ENCODE peak calls at places on chromosomes 16 and 17, in seven cellular contexts. A is AG09309, R is kidney epithelial cell, L is endothelial cell, I is dorsolateral prefrontal cortex, W is OCI-LY7, Z is IMR-90. M is an unnamed sample.

GRCh38 chr16:2056681-2057407 is 9.1 kb downstream of the TSC2 start:
- DNase-seq in A (no peak), R (no peak), L (no peak), I (no peak), W (no peak), Z (no peak), M (no peak)

GRCh38 chr17:32298298-32298697 is 32.7 kb downstream of the RHBDL3 start:
- DNase-seq in A (no peak), R (no peak), L (no peak), I (no peak), W (no peak), Z (no peak), M (no peak)

GRCh38 chr16:28863929-28864886 is 565 bp downstream of the SH2B1 start:
- DNase-seq in A (no peak), R (no peak), L (peak), I (no peak), W (no peak), Z (peak), M (no peak)

GRCh38 chr16:18069683-18070082 is 266.9 kb downstream of the NPIPA8 start:
- DNase-seq in A (no peak), R (no peak), L (no peak), I (no peak), W (no peak), Z (no peak), M (no peak)

GRCh38 chr17:74305865-74306654 is 20.0 kb upstream of the KIF19 start:
- DNase-seq in A (no peak), R (no peak), L (peak), I (no peak), W (no peak), Z (no peak), M (no peak)

GRCh38 chr17:56608941-56609340 is 15.4 kb downstream of the NOG start:
- DNase-seq in A (no peak), R (no peak), L (no peak), I (no peak), W (no peak), Z (no peak), M (no peak)

GRCh38 chr17:36641877-36642845 is 40.8 kb downstream of the MRM1 start:
- DNase-seq in A (no peak), R (no peak), L (no peak), I (no peak), W (no peak), Z (no peak), M (peak)

GRCh38 chr16:66460703-66461102 is 33.6 kb downstream of the BEAN1 start:
- DNase-seq in A (no peak), R (no peak), L (no peak), I (no peak), W (no peak), Z (no peak), M (no peak)

GRCh38 chr17:77645441-77646430 is 312.8 kb upstream of the TNRC6C start:
- DNase-seq in A (peak), R (no peak), L (peak), I (no peak), W (no peak), Z (no peak), M (no peak)

GRCh38 chr17:8807070-8807550 is 7.9 kb upstream of the MFSD6L start:
- DNase-seq in A (no peak), R (no peak), L (no peak), I (no peak), W (peak), Z (no peak), M (no peak)

GRCh38 chr17:9259419-9259818 is 238.1 kb downstream of the NTN1 start:
- DNase-seq in A (no peak), R (no peak), L (no peak), I (no peak), W (no peak), Z (no peak), M (no peak)

GRCh38 chr17:8985054-8985701 is 19.7 kb upstream of the PIK3R5 start:
- DNase-seq in A (no peak), R (no peak), L (no peak), I (no peak), W (peak), Z (no peak), M (no peak)

GRCh38 chr17:66764559-66764958 is 70.4 kb upstream of the CACNG5 start:
- DNase-seq in A (no peak), R (no peak), L (no peak), I (no peak), W (no peak), Z (no peak), M (no peak)

GRCh38 chr16:76926595-76926994 is 264.4 kb upstream of the MON1B start:
- DNase-seq in A (no peak), R (no peak), L (no peak), I (no peak), W (no peak), Z (no peak), M (no peak)

GRCh38 chr17:79699386-79700036 is 31.2 kb upstream of the ENPP7 start:
- DNase-seq in A (no peak), R (no peak), L (no peak), I (no peak), W (no peak), Z (no peak), M (no peak)

GRCh38 chr17:2049333-2050245 is 5.3 kb upstream of the HIC1 start:
- DNase-seq in A (no peak), R (no peak), L (peak), I (peak), W (peak), Z (peak), M (peak)

GRCh38 chr17:19338031-19338990 is 24.2 kb downstream of the B9D1 start:
- DNase-seq in A (no peak), R (no peak), L (peak), I (no peak), W (peak), Z (peak), M (peak)

GRCh38 chr17:56945938-56946337 is 14.9 kb downstream of the COIL start:
- DNase-seq in A (no peak), R (no peak), L (no peak), I (no peak), W (no peak), Z (no peak), M (no peak)

GRCh38 chr16:11675561-11676511 is 7.6 kb downstream of the SNN start:
- DNase-seq in A (no peak), R (no peak), L (no peak), I (no peak), W (no peak), Z (peak), M (no peak)

GRCh38 chr16:56558024-56558747 is 6.7 kb upstream of the MT4 start:
- DNase-seq in A (peak), R (peak), L (no peak), I (peak), W (no peak), Z (peak), M (no peak)

GRCh38 chr17:81171941-81172340 is 5.9 kb upstream of the AATK start:
- DNase-seq in A (no peak), R (no peak), L (no peak), I (no peak), W (no peak), Z (peak), M (no peak)

GRCh38 chr17:64008346-64008745 is 10.2 kb downstream of the PRR29 start:
- DNase-seq in A (no peak), R (no peak), L (no peak), I (no peak), W (no peak), Z (no peak), M (no peak)

GRCh38 chr16:80804451-80805383 is at the start of gene CDYL2:
- DNase-seq in A (no peak), R (no peak), L (no peak), I (no peak), W (peak), Z (peak), M (peak)

GRCh38 chr17:66807182-66807581 is 27.7 kb upstream of the CACNG5 start:
- DNase-seq in A (no peak), R (no peak), L (no peak), I (no peak), W (no peak), Z (no peak), M (no peak)

GRCh38 chr17:35901776-35902175 is 21.6 kb upstream of the CCL5 start:
- DNase-seq in A (no peak), R (no peak), L (no peak), I (no peak), W (no peak), Z (no peak), M (no peak)

DNA sequence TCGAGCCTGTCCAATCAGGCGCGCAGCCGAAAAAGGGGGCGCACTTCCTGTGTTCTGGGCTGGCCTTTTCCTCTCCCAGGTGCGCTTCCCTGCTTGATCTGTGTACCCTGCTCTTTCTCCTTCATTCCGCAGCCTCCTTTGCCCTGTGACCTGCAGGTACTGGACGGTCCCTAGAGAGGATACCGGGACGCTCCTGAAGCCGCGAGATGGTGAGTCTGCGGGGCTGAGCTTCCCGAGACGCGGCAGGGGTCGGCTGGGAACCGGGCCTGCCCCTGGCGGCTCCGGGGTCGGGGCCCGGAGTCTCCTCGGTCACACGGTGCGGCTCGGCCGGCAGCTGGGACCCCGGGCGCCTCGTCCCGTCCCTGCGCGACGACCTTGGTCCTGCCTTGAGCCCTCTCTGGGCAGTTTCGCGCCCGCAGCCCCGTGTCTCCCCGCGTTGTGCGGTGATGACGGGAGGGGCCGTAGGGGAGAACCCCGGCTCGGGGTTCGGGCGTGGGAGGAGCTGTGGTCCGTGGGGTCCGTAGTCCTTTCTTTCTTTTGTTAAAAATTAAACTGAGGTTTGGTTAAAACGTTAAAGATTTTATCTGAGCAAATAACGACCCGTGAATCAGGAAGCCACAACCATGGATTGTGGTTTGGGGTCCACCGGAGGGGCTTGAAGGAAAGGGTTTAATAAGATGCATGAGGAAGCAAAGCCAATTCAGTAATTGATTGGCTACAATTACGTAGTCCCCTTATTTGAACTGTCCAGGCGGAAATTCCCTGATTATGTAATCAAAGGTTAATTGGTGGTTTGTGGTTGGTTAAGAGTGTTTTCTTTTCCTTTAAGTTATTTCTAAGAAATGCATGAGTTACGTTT is 172.8 kb upstream of the ZNF267 start:
- DNase-seq in A (no peak), R (peak), L (peak), I (peak), W (peak), Z (peak), M (peak)
- TF ChIP-seq CTCF in A (peak), R (peak), L (no peak), I (peak), W (no peak), Z (peak), M (peak)

DNA sequence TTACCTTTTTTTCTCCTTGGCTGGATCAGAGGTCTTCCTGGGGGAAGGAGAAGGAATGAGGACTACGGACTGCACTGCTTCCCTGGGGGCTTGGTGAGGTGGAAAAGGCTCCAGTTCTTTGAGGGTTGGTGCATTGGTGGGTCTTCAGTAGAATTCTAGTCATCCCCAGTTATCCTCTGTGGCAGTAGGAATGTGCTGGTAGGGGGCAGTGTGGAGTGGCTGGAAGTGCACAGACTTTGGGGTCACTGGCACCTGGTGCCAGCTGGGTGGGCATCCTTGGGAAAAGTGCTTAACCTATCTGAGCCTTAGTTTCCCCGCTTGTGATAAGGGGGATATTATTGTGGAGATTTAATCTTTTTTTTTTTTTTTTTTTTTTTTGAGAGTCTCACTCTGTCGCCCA is 6.3 kb downstream of the TAC4 start:
- DNase-seq in A (no peak), R (no peak), L (no peak), I (no peak), W (no peak), Z (no peak), M (no peak)
- TF ChIP-seq CTCF in A (no peak), R (no peak), L (peak), I (no peak), W (peak), Z (no peak), M (no peak)

GRCh38 chr17:49191917-49192741 is 18.2 kb downstream of the GNGT2 start:
- DNase-seq in A (peak), R (no peak), L (peak), I (peak), W (peak), Z (peak), M (peak)
- TF ChIP-seq CTCF in A (peak), R (peak), L (no peak), I (peak), W (peak), Z (peak), M (peak)

GRCh38 chr17:30273373-30273772 is 18.4 kb downstream of the BLMH start:
- DNase-seq in A (no peak), R (no peak), L (no peak), I (no peak), W (no peak), Z (peak), M (no peak)
- TF ChIP-seq CTCF in A (no peak), R (no peak), L (no peak), I (no peak), W (no peak), Z (no peak), M (no peak)